ENCODE peak calls at places on chromosome 2, in four cellular contexts. F, I, T and X are unnamed samples.

GRCh38 chr2:86806059-86806857 is 15.5 kb upstream of the CD8A start:
- DNase-seq in F (no peak), I (no peak), T (no peak), X (no peak)

GRCh38 chr2:216082805-216083204 is 1.1 kb downstream of the TMEM169 start:
- DNase-seq in F (no peak), I (no peak), T (no peak), X (peak; percentile 30)

GRCh38 chr2:136115183-136115751 is 2.7 kb downstream of the CXCR4 start:
- DNase-seq in F (no peak), I (no peak), T (no peak), X (no peak)

GRCh38 chr2:58539973-58540372 is 298.8 kb upstream of the FANCL start:
- DNase-seq in T (no peak), F (peak; percentile 15), I (no peak), X (peak; percentile 30)

GRCh38 chr2:66428986-66429612 is 5.8 kb upstream of the MEIS1 start:
- DNase-seq in F (peak; percentile 77), I (peak; percentile 90), T (no peak), X (peak; percentile 62)

GRCh38 chr2:240435457-240435954 is at the start of gene GPC1:
- DNase-seq in F (peak; percentile 83), T (peak; percentile 54), I (peak; percentile 100), X (peak; percentile 99)

GRCh38 chr2:127589358-127589757 is 53.9 kb downstream of the MYO7B start:
- DNase-seq in T (no peak), F (no peak), I (peak; percentile 17), X (no peak)

GRCh38 chr2:41020318-41020717 is 568.4 kb upstream of the SLC8A1 start:
- DNase-seq in T (no peak), F (no peak), I (no peak), X (no peak)

GRCh38 chr2:174856447-174856846 is 92.2 kb upstream of the CHRNA1 start:
- DNase-seq in I (no peak), T (no peak), F (no peak), X (no peak)

GRCh38 chr2:213411582-213412289 is 127.5 kb downstream of the SPAG16 start:
- DNase-seq in T (peak; percentile 62), F (peak; percentile 73), I (no peak), X (no peak)

GRCh38 chr2:18856766-18857165 is 267.4 kb upstream of the NT5C1B start:
- DNase-seq in I (no peak), T (no peak), F (no peak), X (no peak)

GRCh38 chr2:3368261-3368722 is 9.3 kb downstream of the EIPR1 start:
- DNase-seq in F (no peak), I (no peak), T (no peak), X (no peak)

GRCh38 chr2:51597086-51597485 is 565.2 kb upstream of the NRXN1 start:
- DNase-seq in I (no peak), T (no peak), F (no peak), X (peak; percentile 14)

GRCh38 chr2:180622122-180622918 is 358.1 kb upstream of the UBE2E3 start:
- DNase-seq in T (no peak), I (no peak), F (peak; percentile 63), X (no peak)

GRCh38 chr2:106138904-106139574 is 55.1 kb downstream of the UXS1 start:
- DNase-seq in I (no peak), T (no peak), F (no peak), X (no peak)

GRCh38 chr2:98487806-98488189 is 43.1 kb downstream of the INPP4A start:
- DNase-seq in T (peak; percentile 58), I (no peak), F (peak; percentile 56), X (no peak)

GRCh38 chr2:109186656-109187250 is 57.7 kb downstream of the SH3RF3 start:
- DNase-seq in F (no peak), I (no peak), T (no peak), X (no peak)

GRCh38 chr2:217822296-217823252 is 180.2 kb downstream of the TNS1 start:
- DNase-seq in F (peak; percentile 8), I (peak; percentile 98), T (no peak), X (peak; percentile 73)

GRCh38 chr2:19673213-19673791 is 228.5 kb downstream of the TTC32 start:
- DNase-seq in F (peak; percentile 65), I (no peak), T (peak; percentile 67), X (no peak)

GRCh38 chr2:233209117-233209977 is 42.1 kb upstream of the ATG16L1 start:
- DNase-seq in I (peak; percentile 93), T (peak; percentile 82), F (peak; percentile 87), X (peak; percentile 89)

GRCh38 chr2:225274751-225275150 is 124.8 kb upstream of the NYAP2 start:
- DNase-seq in I (no peak), F (peak; percentile 82), T (no peak), X (no peak)

GRCh38 chr2:69191672-69192071 is 178.7 kb downstream of the ANTXR1 start:
- DNase-seq in I (no peak), T (no peak), F (no peak), X (no peak)

DNA sequence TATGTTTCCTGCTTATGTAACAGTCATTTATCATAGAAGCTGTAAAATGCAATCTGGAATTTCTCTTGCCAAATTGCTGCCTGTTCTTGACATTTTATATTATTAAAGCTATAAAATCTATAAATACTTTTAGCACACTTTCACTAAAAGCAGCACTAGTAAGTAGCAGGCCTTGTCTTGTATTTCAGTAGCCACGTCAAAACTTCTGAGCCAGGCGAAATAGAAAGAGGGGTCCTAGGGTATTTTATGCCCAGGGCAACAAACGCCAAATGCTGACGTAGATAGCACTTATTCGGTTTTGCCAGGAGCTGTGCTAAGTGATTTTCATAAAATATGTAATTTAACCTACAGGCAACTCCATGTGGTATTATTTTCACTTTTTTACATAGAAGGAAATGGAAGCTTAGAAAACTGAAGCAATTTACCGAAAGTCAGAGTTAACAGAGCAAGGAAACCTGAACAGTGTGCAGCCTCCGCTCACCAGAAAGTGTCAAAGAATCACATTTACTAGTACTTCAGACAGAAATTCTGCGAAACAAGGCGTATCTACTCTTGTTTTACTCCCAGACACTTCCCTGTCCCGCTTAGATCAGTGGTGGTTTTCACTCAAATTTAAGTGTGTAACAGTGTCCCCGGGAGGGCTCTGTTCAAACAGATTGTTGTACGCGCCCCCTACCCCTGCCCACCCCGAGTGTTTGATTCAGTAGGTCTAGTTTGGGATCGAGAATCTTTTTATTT is 1.1 kb upstream of the CYP20A1 start:
- DNase-seq in I (peak; percentile 27), F (no peak), T (no peak), X (no peak)
- H3K4me3 ChIP-seq in I (peak overlapping the region; percentile 99), F (peak overlapping the region; percentile 95), T (peak overlapping the region; percentile 97), X (no peak overlapping the region)

GRCh38 chr2:110978148-110978547 is 142.6 kb upstream of the BCL2L11 start:
- DNase-seq in T (no peak), I (peak; percentile 11), F (no peak), X (no peak)
- H3K27me3 ChIP-seq in T (no peaks in the 10 kb centered on the region), I (peaks cover 16% of the 10 kb centered on the region), F (no peaks in the 10 kb centered on the region), X (no peaks in the 10 kb centered on the region)

GRCh38 chr2:150469706-150470105 is 17.8 kb downstream of the RND3 start:
- DNase-seq in I (no peak), F (no peak), T (no peak), X (no peak)
- H3K36me3 ChIP-seq in I (peaks cover 66% of the 10 kb centered on the region), F (peaks cover 64% of the 10 kb centered on the region), T (peaks cover 65% of the 10 kb centered on the region), X (peaks cover 48% of the 10 kb centered on the region)

GRCh38 chr2:226434702-226435101 is 364.9 kb downstream of the IRS1 start:
- DNase-seq in F (no peak), T (no peak), I (no peak), X (no peak)
- H3K4me3 ChIP-seq in F (no peak overlapping the region), T (no peak overlapping the region), I (no peak overlapping the region), X (no peak overlapping the region)

GRCh38 chr2:100321881-100322820 is at the start of gene LONRF2:
- DNase-seq in I (peak; percentile 76), F (peak; percentile 22), T (no peak), X (peak; percentile 79)
- H3K27me3 ChIP-seq in I (peaks cover 59% of the 10 kb centered on the region), F (peaks cover 65% of the 10 kb centered on the region), T (peaks cover 4% of the 10 kb centered on the region), X (peaks cover 49% of the 10 kb centered on the region)

GRCh38 chr2:121081701-121082100 is 203.3 kb downstream of the TFCP2L1 start:
- DNase-seq in F (no peak), T (no peak), I (no peak), X (no peak)

GRCh38 chr2:121076885-121077549 is 208.0 kb downstream of the TFCP2L1 start:
- DNase-seq in I (peak; percentile 92), F (peak; percentile 81), T (peak; percentile 68), X (peak; percentile 93)

GRCh38 chr2:121078869-121079268 is 206.1 kb downstream of the TFCP2L1 start:
- DNase-seq in F (no peak), T (no peak), I (no peak), X (no peak)

GRCh38 chr2:121076501-121076820 is 208.5 kb downstream of the TFCP2L1 start:
- DNase-seq in I (no peak), F (no peak), T (no peak), X (peak; percentile 61)

DNA sequence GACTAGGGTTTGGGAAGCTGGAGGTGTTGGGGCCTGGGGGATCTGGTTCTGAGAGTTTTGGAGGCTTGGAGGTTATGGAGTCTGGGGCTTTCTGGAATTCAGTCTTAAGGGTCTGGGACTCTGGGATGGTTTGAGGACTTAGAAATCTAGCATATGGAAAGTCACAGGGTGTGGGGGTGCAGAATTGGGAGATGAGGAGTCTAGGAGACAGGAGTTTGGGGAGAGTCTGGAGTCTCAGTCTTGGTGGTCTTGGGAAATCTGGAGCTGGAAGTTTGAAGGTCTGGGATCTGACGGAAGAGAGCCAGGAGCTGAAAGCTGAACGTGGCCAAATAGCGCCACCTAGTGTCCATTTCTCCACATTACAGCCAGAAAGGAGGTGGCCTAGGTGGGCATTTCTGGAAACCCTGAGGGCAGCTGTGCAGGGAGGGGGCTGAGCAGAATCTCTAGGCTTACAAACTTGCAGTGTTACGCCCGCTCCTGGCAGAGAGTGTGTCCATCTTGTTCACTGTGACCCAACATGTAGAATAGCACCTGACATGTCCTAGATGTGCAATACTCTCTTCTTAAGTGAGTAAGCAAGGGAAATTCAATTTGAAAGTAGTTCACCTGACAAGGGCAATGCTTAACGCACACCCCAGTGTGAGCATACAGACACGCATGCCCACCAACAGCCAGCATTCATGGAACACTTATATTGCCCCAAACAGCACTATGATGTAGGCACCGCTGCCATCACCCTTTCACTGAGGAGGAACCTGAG is 204.8 kb downstream of the TFCP2L1 start:
- DNase-seq in T (peak; percentile 54), I (peak; percentile 95), F (peak; percentile 82), X (peak; percentile 84)
- H3K36me3 ChIP-seq in T (no peaks in the 10 kb centered on the region), I (no peaks in the 10 kb centered on the region), F (no peaks in the 10 kb centered on the region), X (no peaks in the 10 kb centered on the region)